ENCODE peak calls at places on chromosomes 2 and 18, in ten cellular contexts. K is colonic mucosa, X is B cell, M is NCI-H226, U is NCI-H345, R is left colon, S is NCI-H1048, F is cardiac muscle cell, I is KBM-7, E is left kidney. Z is an unnamed sample.

GRCh38 chr2:96153291-96153713 is 8.1 kb upstream of the DUSP2 start:
- DNase-seq in K (no peak), I (no peak), X (no peak), U (no peak), S (no peak), E (no peak), M (no peak), R (no peak), F (no peak), Z (no peak)

GRCh38 chr2:169073972-169074751 is 4.8 kb downstream of the DHRS9 start:
- DNase-seq in F (no peak), X (no peak), S (no peak), K (no peak), E (peak), I (no peak), R (no peak), U (no peak), M (peak), Z (no peak)

GRCh38 chr2:206056286-206056685 is 29.7 kb downstream of the INO80D start:
- DNase-seq in M (no peak), S (no peak), E (no peak), X (no peak), K (no peak), F (no peak), U (no peak), I (no peak), R (no peak), Z (no peak)

GRCh38 chr2:238562446-238562845 is 135.7 kb downstream of the ASB1 start:
- DNase-seq in E (no peak), F (no peak), S (no peak), K (no peak), X (no peak), M (no peak), U (no peak), I (no peak), R (no peak), Z (no peak)

GRCh38 chr2:207128867-207129266 is 36.9 kb downstream of the KLF7 start:
- DNase-seq in F (no peak), E (no peak), M (no peak), I (no peak), R (no peak), X (no peak), S (no peak), U (no peak), K (no peak), Z (no peak)

GRCh38 chr2:224561234-224562005 is 23.7 kb downstream of the CUL3 start:
- DNase-seq in U (no peak), F (no peak), I (peak), R (no peak), S (no peak), K (no peak), X (no peak), E (no peak), M (peak), Z (no peak)

GRCh38 chr18:25136416-25137132 is 215.4 kb downstream of the ZNF521 start:
- DNase-seq in U (no peak), M (no peak), X (no peak), R (no peak), E (no peak), I (no peak), S (no peak), F (no peak), K (no peak), Z (no peak)

GRCh38 chr2:206983156-206983875 is 44.0 kb downstream of the CPO start:
- DNase-seq in I (no peak), K (no peak), E (peak), M (no peak), X (no peak), R (no peak), S (no peak), F (no peak), U (no peak), Z (peak)

GRCh38 chr2:229071292-229071976 is 199.7 kb downstream of the PID1 start:
- DNase-seq in S (no peak), K (no peak), E (no peak), F (no peak), U (no peak), M (peak), I (no peak), X (no peak), R (no peak), Z (no peak)